ENCODE peak calls at places on chromosomes 13 and 19, in four cellular contexts. One of them, this sample, is unnamed.

GRCh38 chr13:76723551-76724232 is 162.5 kb downstream of the KCTD12 start:
- DNase-seq in stimulated activated CD4-positive, alpha-beta T cell treated with anti-CD3 and anti-CD28 coated beads, Interleukin-1b, Interleukin-23, amount 100 ng/mL, for 24 hours: no peak
- DNase-seq in RPMI7951: peak
- DNase-seq in substantia nigra: no peak
- DNase-seq in this sample: no peak

GRCh38 chr19:38250821-38251563 is 5.2 kb downstream of the PPP1R14A start:
- DNase-seq in stimulated activated CD4-positive, alpha-beta T cell treated with anti-CD3 and anti-CD28 coated beads, Interleukin-1b, Interleukin-23, amount 100 ng/mL, for 24 hours: no peak
- DNase-seq in RPMI7951: no peak
- DNase-seq in substantia nigra: peak
- DNase-seq in this sample: peak

GRCh38 chr13:99498304-99499161 is 2.7 kb upstream of the TM9SF2 start:
- DNase-seq in stimulated activated CD4-positive, alpha-beta T cell treated with anti-CD3 and anti-CD28 coated beads, Interleukin-1b, Interleukin-23, amount 100 ng/mL, for 24 hours: peak
- DNase-seq in RPMI7951: peak
- DNase-seq in substantia nigra: peak
- DNase-seq in this sample: peak

GRCh38 chr19:1753730-1754442 is 580 bp downstream of the ONECUT3 start:
- DNase-seq in stimulated activated CD4-positive, alpha-beta T cell treated with anti-CD3 and anti-CD28 coated beads, Interleukin-1b, Interleukin-23, amount 100 ng/mL, for 24 hours: no peak
- DNase-seq in RPMI7951: no peak
- DNase-seq in substantia nigra: no peak
- DNase-seq in this sample: no peak

GRCh38 chr13:114130131-114130707 is 2.2 kb downstream of the RASA3 start:
- DNase-seq in stimulated activated CD4-positive, alpha-beta T cell treated with anti-CD3 and anti-CD28 coated beads, Interleukin-1b, Interleukin-23, amount 100 ng/mL, for 24 hours: no peak
- DNase-seq in RPMI7951: no peak
- DNase-seq in substantia nigra: no peak
- DNase-seq in this sample: no peak

GRCh38 chr13:47901451-47901850 is 99.6 kb downstream of the SUCLA2 start:
- DNase-seq in stimulated activated CD4-positive, alpha-beta T cell treated with anti-CD3 and anti-CD28 coated beads, Interleukin-1b, Interleukin-23, amount 100 ng/mL, for 24 hours: no peak
- DNase-seq in RPMI7951: peak
- DNase-seq in substantia nigra: no peak
- DNase-seq in this sample: no peak

GRCh38 chr19:56441206-56441792 is 35.8 kb downstream of the ZNF667 start:
- DNase-seq in stimulated activated CD4-positive, alpha-beta T cell treated with anti-CD3 and anti-CD28 coated beads, Interleukin-1b, Interleukin-23, amount 100 ng/mL, for 24 hours: no peak
- DNase-seq in RPMI7951: no peak
- DNase-seq in substantia nigra: no peak
- DNase-seq in this sample: no peak

GRCh38 chr13:70249332-70250064 is 141.2 kb upstream of the KLHL1 start:
- DNase-seq in stimulated activated CD4-positive, alpha-beta T cell treated with anti-CD3 and anti-CD28 coated beads, Interleukin-1b, Interleukin-23, amount 100 ng/mL, for 24 hours: no peak
- DNase-seq in RPMI7951: no peak
- DNase-seq in substantia nigra: no peak
- DNase-seq in this sample: no peak

GRCh38 chr19:4914736-4915501 is 5.6 kb downstream of the UHRF1 start:
- DNase-seq in stimulated activated CD4-positive, alpha-beta T cell treated with anti-CD3 and anti-CD28 coated beads, Interleukin-1b, Interleukin-23, amount 100 ng/mL, for 24 hours: peak
- DNase-seq in RPMI7951: peak
- DNase-seq in substantia nigra: no peak
- DNase-seq in this sample: no peak

GRCh38 chr19:33294058-33294798 is 8.1 kb downstream of the CEBPA start:
- DNase-seq in stimulated activated CD4-positive, alpha-beta T cell treated with anti-CD3 and anti-CD28 coated beads, Interleukin-1b, Interleukin-23, amount 100 ng/mL, for 24 hours: no peak
- DNase-seq in RPMI7951: no peak
- DNase-seq in substantia nigra: no peak
- DNase-seq in this sample: no peak

GRCh38 chr19:46035546-46035945 is 5.3 kb downstream of the IGFL4 start:
- DNase-seq in stimulated activated CD4-positive, alpha-beta T cell treated with anti-CD3 and anti-CD28 coated beads, Interleukin-1b, Interleukin-23, amount 100 ng/mL, for 24 hours: no peak
- DNase-seq in RPMI7951: no peak
- DNase-seq in substantia nigra: no peak
- DNase-seq in this sample: no peak

GRCh38 chr13:50612717-50613116 is 230.8 kb downstream of the DLEU7 start:
- DNase-seq in stimulated activated CD4-positive, alpha-beta T cell treated with anti-CD3 and anti-CD28 coated beads, Interleukin-1b, Interleukin-23, amount 100 ng/mL, for 24 hours: no peak
- DNase-seq in RPMI7951: no peak
- DNase-seq in substantia nigra: no peak
- DNase-seq in this sample: no peak

GRCh38 chr13:44903596-44903995 is 85.7 kb downstream of the NUFIP1 start:
- DNase-seq in stimulated activated CD4-positive, alpha-beta T cell treated with anti-CD3 and anti-CD28 coated beads, Interleukin-1b, Interleukin-23, amount 100 ng/mL, for 24 hours: no peak
- DNase-seq in RPMI7951: no peak
- DNase-seq in substantia nigra: peak
- DNase-seq in this sample: peak

GRCh38 chr13:95106562-95106961 is 194.7 kb downstream of the ABCC4 start:
- DNase-seq in stimulated activated CD4-positive, alpha-beta T cell treated with anti-CD3 and anti-CD28 coated beads, Interleukin-1b, Interleukin-23, amount 100 ng/mL, for 24 hours: no peak
- DNase-seq in RPMI7951: no peak
- DNase-seq in substantia nigra: no peak
- DNase-seq in this sample: no peak

GRCh38 chr19:46959962-46960556 is 59.6 kb upstream of the NPAS1 start:
- DNase-seq in stimulated activated CD4-positive, alpha-beta T cell treated with anti-CD3 and anti-CD28 coated beads, Interleukin-1b, Interleukin-23, amount 100 ng/mL, for 24 hours: no peak
- DNase-seq in RPMI7951: no peak
- DNase-seq in substantia nigra: no peak
- DNase-seq in this sample: no peak

GRCh38 chr19:28873301-28873700 is 339.6 kb downstream of the UQCRFS1 start:
- DNase-seq in stimulated activated CD4-positive, alpha-beta T cell treated with anti-CD3 and anti-CD28 coated beads, Interleukin-1b, Interleukin-23, amount 100 ng/mL, for 24 hours: no peak
- DNase-seq in RPMI7951: no peak
- DNase-seq in substantia nigra: no peak
- DNase-seq in this sample: no peak

GRCh38 chr19:5903054-5903501 is 512 bp downstream of the NDUFA11 start:
- DNase-seq in stimulated activated CD4-positive, alpha-beta T cell treated with anti-CD3 and anti-CD28 coated beads, Interleukin-1b, Interleukin-23, amount 100 ng/mL, for 24 hours: no peak
- DNase-seq in RPMI7951: peak
- DNase-seq in substantia nigra: no peak
- DNase-seq in this sample: no peak

GRCh38 chr13:112626761-112627160 is 38.8 kb upstream of the TUBGCP3 start:
- DNase-seq in stimulated activated CD4-positive, alpha-beta T cell treated with anti-CD3 and anti-CD28 coated beads, Interleukin-1b, Interleukin-23, amount 100 ng/mL, for 24 hours: no peak
- DNase-seq in RPMI7951: no peak
- DNase-seq in substantia nigra: no peak
- DNase-seq in this sample: no peak

GRCh38 chr19:50926144-50926543 is 14.9 kb upstream of the KLK4 start:
- DNase-seq in stimulated activated CD4-positive, alpha-beta T cell treated with anti-CD3 and anti-CD28 coated beads, Interleukin-1b, Interleukin-23, amount 100 ng/mL, for 24 hours: no peak
- DNase-seq in RPMI7951: no peak
- DNase-seq in substantia nigra: no peak
- DNase-seq in this sample: no peak

GRCh38 chr13:48939728-48940127 is 36.0 kb upstream of the FNDC3A start:
- DNase-seq in stimulated activated CD4-positive, alpha-beta T cell treated with anti-CD3 and anti-CD28 coated beads, Interleukin-1b, Interleukin-23, amount 100 ng/mL, for 24 hours: no peak
- DNase-seq in RPMI7951: no peak
- DNase-seq in substantia nigra: no peak
- DNase-seq in this sample: no peak

GRCh38 chr19:48913114-48913513 is 13.0 kb downstream of the NUCB1 start:
- DNase-seq in stimulated activated CD4-positive, alpha-beta T cell treated with anti-CD3 and anti-CD28 coated beads, Interleukin-1b, Interleukin-23, amount 100 ng/mL, for 24 hours: no peak
- DNase-seq in RPMI7951: no peak
- DNase-seq in substantia nigra: no peak
- DNase-seq in this sample: no peak

GRCh38 chr13:86554066-86554465 is 754.8 kb upstream of the SLITRK6 start:
- DNase-seq in stimulated activated CD4-positive, alpha-beta T cell treated with anti-CD3 and anti-CD28 coated beads, Interleukin-1b, Interleukin-23, amount 100 ng/mL, for 24 hours: no peak
- DNase-seq in RPMI7951: no peak
- DNase-seq in substantia nigra: no peak
- DNase-seq in this sample: no peak

GRCh38 chr13:30824651-30825050 is 81.4 kb upstream of the MEDAG start:
- DNase-seq in stimulated activated CD4-positive, alpha-beta T cell treated with anti-CD3 and anti-CD28 coated beads, Interleukin-1b, Interleukin-23, amount 100 ng/mL, for 24 hours: no peak
- DNase-seq in RPMI7951: no peak
- DNase-seq in substantia nigra: no peak
- DNase-seq in this sample: no peak

GRCh38 chr19:33407140-33407551 is 33.6 kb downstream of the CEBPG start:
- DNase-seq in stimulated activated CD4-positive, alpha-beta T cell treated with anti-CD3 and anti-CD28 coated beads, Interleukin-1b, Interleukin-23, amount 100 ng/mL, for 24 hours: no peak
- DNase-seq in RPMI7951: no peak
- DNase-seq in substantia nigra: no peak
- DNase-seq in this sample: no peak

GRCh38 chr13:62551588-62551987 is 1135.9 kb upstream of the PCDH20 start:
- DNase-seq in stimulated activated CD4-positive, alpha-beta T cell treated with anti-CD3 and anti-CD28 coated beads, Interleukin-1b, Interleukin-23, amount 100 ng/mL, for 24 hours: no peak
- DNase-seq in RPMI7951: no peak
- DNase-seq in substantia nigra: no peak
- DNase-seq in this sample: no peak

GRCh38 chr13:33496336-33496735 is 210.8 kb upstream of the STARD13 start:
- DNase-seq in stimulated activated CD4-positive, alpha-beta T cell treated with anti-CD3 and anti-CD28 coated beads, Interleukin-1b, Interleukin-23, amount 100 ng/mL, for 24 hours: no peak
- DNase-seq in RPMI7951: no peak
- DNase-seq in substantia nigra: no peak
- DNase-seq in this sample: no peak

GRCh38 chr13:99572921-99573320 is 71.6 kb downstream of the TM9SF2 start:
- DNase-seq in stimulated activated CD4-positive, alpha-beta T cell treated with anti-CD3 and anti-CD28 coated beads, Interleukin-1b, Interleukin-23, amount 100 ng/mL, for 24 hours: no peak
- DNase-seq in RPMI7951: no peak
- DNase-seq in substantia nigra: no peak
- DNase-seq in this sample: peak

GRCh38 chr13:112804374-112804773 is 114.5 kb downstream of the ATP11A start:
- DNase-seq in stimulated activated CD4-positive, alpha-beta T cell treated with anti-CD3 and anti-CD28 coated beads, Interleukin-1b, Interleukin-23, amount 100 ng/mL, for 24 hours: no peak
- DNase-seq in RPMI7951: no peak
- DNase-seq in substantia nigra: no peak
- DNase-seq in this sample: no peak

GRCh38 chr13:75621147-75621546 is 15.0 kb upstream of the LMO7 start:
- DNase-seq in stimulated activated CD4-positive, alpha-beta T cell treated with anti-CD3 and anti-CD28 coated beads, Interleukin-1b, Interleukin-23, amount 100 ng/mL, for 24 hours: no peak
- DNase-seq in RPMI7951: peak
- DNase-seq in substantia nigra: no peak
- DNase-seq in this sample: no peak

GRCh38 chr19:35278578-35279284 is 3.6 kb upstream of the HAMP start:
- DNase-seq in stimulated activated CD4-positive, alpha-beta T cell treated with anti-CD3 and anti-CD28 coated beads, Interleukin-1b, Interleukin-23, amount 100 ng/mL, for 24 hours: no peak
- DNase-seq in RPMI7951: no peak
- DNase-seq in substantia nigra: no peak
- DNase-seq in this sample: no peak

GRCh38 chr19:15986694-15987093 is 37.9 kb downstream of the OR10H4 start:
- DNase-seq in stimulated activated CD4-positive, alpha-beta T cell treated with anti-CD3 and anti-CD28 coated beads, Interleukin-1b, Interleukin-23, amount 100 ng/mL, for 24 hours: no peak
- DNase-seq in RPMI7951: no peak
- DNase-seq in substantia nigra: no peak
- DNase-seq in this sample: no peak

GRCh38 chr19:41709951-41710645 is 1.7 kb downstream of the CEACAM5 start:
- DNase-seq in stimulated activated CD4-positive, alpha-beta T cell treated with anti-CD3 and anti-CD28 coated beads, Interleukin-1b, Interleukin-23, amount 100 ng/mL, for 24 hours: no peak
- DNase-seq in RPMI7951: no peak
- DNase-seq in substantia nigra: no peak
- DNase-seq in this sample: no peak

GRCh38 chr13:66402071-66402470 is 828.1 kb downstream of the PCDH9 start:
- DNase-seq in stimulated activated CD4-positive, alpha-beta T cell treated with anti-CD3 and anti-CD28 coated beads, Interleukin-1b, Interleukin-23, amount 100 ng/mL, for 24 hours: no peak
- DNase-seq in RPMI7951: no peak
- DNase-seq in substantia nigra: no peak
- DNase-seq in this sample: no peak

GRCh38 chr19:805600-806550 is 8.6 kb downstream of the PTBP1 start:
- DNase-seq in stimulated activated CD4-positive, alpha-beta T cell treated with anti-CD3 and anti-CD28 coated beads, Interleukin-1b, Interleukin-23, amount 100 ng/mL, for 24 hours: no peak
- DNase-seq in RPMI7951: no peak
- DNase-seq in substantia nigra: no peak
- DNase-seq in this sample: no peak

GRCh38 chr19:17394891-17395415 is 957 bp upstream of the CCDC194 start:
- DNase-seq in stimulated activated CD4-positive, alpha-beta T cell treated with anti-CD3 and anti-CD28 coated beads, Interleukin-1b, Interleukin-23, amount 100 ng/mL, for 24 hours: peak
- DNase-seq in RPMI7951: peak
- DNase-seq in substantia nigra: no peak
- DNase-seq in this sample: no peak

GRCh38 chr19:41376241-41376997 is at the start of gene TMEM91:
- DNase-seq in stimulated activated CD4-positive, alpha-beta T cell treated with anti-CD3 and anti-CD28 coated beads, Interleukin-1b, Interleukin-23, amount 100 ng/mL, for 24 hours: no peak
- DNase-seq in RPMI7951: peak
- DNase-seq in substantia nigra: no peak
- DNase-seq in this sample: no peak

GRCh38 chr13:45199716-45200115 is 1.1 kb downstream of the KCTD4 start:
- DNase-seq in stimulated activated CD4-positive, alpha-beta T cell treated with anti-CD3 and anti-CD28 coated beads, Interleukin-1b, Interleukin-23, amount 100 ng/mL, for 24 hours: no peak
- DNase-seq in RPMI7951: no peak
- DNase-seq in substantia nigra: no peak
- DNase-seq in this sample: no peak